ENCODE peak calls at places on chromosomes 7 and 10, in six cellular contexts. C is MM.1S, R is NCI-H345, D is progenitor cell of endocrine pancreas, Y is H1, F is adrenal gland. J is an unnamed sample.

GRCh38 chr7:155324012-155324917 is 26.6 kb downstream of the INSIG1 start:
- DNase-seq in F (no peak), R (peak), D (no peak), C (no peak), Y (no peak), J (no peak)

GRCh38 chr10:15954188-15954587 is 93.9 kb upstream of the MINDY3 start:
- DNase-seq in F (no peak), D (no peak), Y (no peak), C (no peak), R (no peak), J (no peak)

GRCh38 chr10:541750-542371 is 147.6 kb downstream of the DIP2C start:
- DNase-seq in C (no peak), F (no peak), D (no peak), Y (no peak), R (peak), J (peak)

GRCh38 chr10:71001470-71001869 is 113.1 kb upstream of the PCBD1 start:
- DNase-seq in F (no peak), R (no peak), C (no peak), D (no peak), Y (no peak), J (no peak)

GRCh38 chr10:59465089-59465488 is 102.7 kb upstream of the FAM13C start:
- DNase-seq in R (no peak), D (no peak), C (no peak), F (no peak), Y (no peak), J (no peak)

GRCh38 chr10:99964791-99965190 is 45.0 kb downstream of the DNMBP start:
- DNase-seq in C (no peak), F (no peak), D (no peak), Y (no peak), R (no peak), J (no peak)

GRCh38 chr10:126759531-126759930 is 89.0 kb upstream of the C10orf90 start:
- DNase-seq in Y (no peak), C (no peak), F (no peak), D (no peak), R (no peak), J (no peak)

GRCh38 chr7:79877874-79878465 is 256.7 kb upstream of the GNAI1 start:
- DNase-seq in C (no peak), F (no peak), R (no peak), D (no peak), Y (no peak), J (no peak)